ENCODE peak calls at places on chromosomes 2 and 18, in six cellular contexts. M is ELR; Q is amniotic epithelial cell; F is neural crest cell; C is activated CD4-positive, alpha-beta memory T cell treated with anti-CD3 and anti-CD28 coated beads, Interleukin-2, amount 10 ng/mL, durations not matched to agents 7 days and 5 days; R is kidney. A is an unnamed sample.
A peak's percentile ranks its signal among the peaks of the same experiment; 100 is the strongest.

GRCh38 chr18:12750076-12750707 is 47.4 kb downstream of the PSMG2 start:
- DNase-seq in M (peak; percentile 23), Q (no peak), F (no peak), C (peak; percentile 28), R (no peak), A (no peak)

GRCh38 chr18:22822024-22822423 is 111.1 kb upstream of the RBBP8 start:
- DNase-seq in M (peak; percentile 58), Q (no peak), F (no peak), C (no peak), R (no peak), A (peak; percentile 53)

GRCh38 chr18:44098551-44099098 is 582.1 kb upstream of the SETBP1 start:
- DNase-seq in M (peak; percentile 3), Q (peak; percentile 39), F (no peak), C (no peak), R (no peak), A (peak; percentile 84)

GRCh38 chr2:144083211-144083610 is 436.7 kb downstream of the ZEB2 start:
- DNase-seq in M (peak; percentile 91), Q (peak; percentile 24), F (no peak), C (no peak), R (no peak), A (no peak)

GRCh38 chr2:133886735-133887675 is 318.7 kb upstream of the NCKAP5 start:
- DNase-seq in M (peak; percentile 82), Q (peak; percentile 59), F (peak; percentile 57), C (peak; percentile 48), R (peak; percentile 75), A (peak; percentile 76)

GRCh38 chr18:58785171-58785805 is 79.4 kb upstream of the ZNF532 start:
- DNase-seq in M (peak; percentile 95), Q (peak; percentile 82), F (no peak), C (no peak), R (peak; percentile 85), A (no peak)

GRCh38 chr2:145546091-145546490 is 1026.2 kb upstream of the ZEB2 start:
- DNase-seq in M (peak; percentile 42), Q (no peak), F (no peak), C (no peak), R (no peak), A (no peak)

GRCh38 chr18:79545255-79545654 is 134.3 kb upstream of the CTDP1 start:
- DNase-seq in M (no peak), Q (no peak), F (no peak), C (no peak), R (peak; percentile 54), A (no peak)

GRCh38 chr2:119606674-119607073 is 62.4 kb downstream of the CFAP221 start:
- DNase-seq in M (no peak), Q (no peak), F (no peak), C (no peak), R (no peak), A (no peak)

GRCh38 chr2:128421861-128422311 is 103.2 kb upstream of the HS6ST1 start:
- DNase-seq in M (no peak), Q (no peak), F (no peak), C (peak; percentile 4), R (peak; percentile 55), A (no peak)

GRCh38 chr2:86221066-86221684 is 21.9 kb downstream of the MRPL35 start:
- DNase-seq in M (peak; percentile 61), Q (peak; percentile 57), F (peak; percentile 64), C (peak; percentile 72), R (no peak), A (no peak)

GRCh38 chr2:170461875-170462274 is 253.3 kb upstream of the SP5 start:
- DNase-seq in M (no peak), Q (no peak), F (no peak), C (no peak), R (no peak), A (no peak)

GRCh38 chr2:10423400-10423774 is 24.7 kb downstream of the ODC1 start:
- DNase-seq in M (no peak), Q (no peak), F (no peak), C (no peak), R (peak; percentile 39), A (no peak)

GRCh38 chr2:119264781-119265692 is 41.4 kb downstream of the STEAP3 start:
- DNase-seq in M (peak; percentile 68), Q (peak; percentile 41), F (peak; percentile 55), C (peak; percentile 32), R (no peak), A (peak; percentile 51)

GRCh38 chr2:120861576-120862191 is 126.0 kb downstream of the GLI2 start:
- DNase-seq in M (peak; percentile 34), Q (peak; percentile 40), F (no peak), C (no peak), R (no peak), A (no peak)

GRCh38 chr2:120305296-120305695 is 40.6 kb upstream of the INHBB start:
- DNase-seq in M (peak; percentile 44), Q (peak; percentile 24), F (no peak), C (no peak), R (no peak), A (peak; percentile 39)

GRCh38 chr18:12911025-12911927 is 27.2 kb upstream of the PTPN2 start:
- DNase-seq in M (no peak), Q (peak; percentile 21), F (no peak), C (peak; percentile 56), R (peak; percentile 82), A (no peak)